ENCODE peak calls at places on chromosomes 16 and 17, in eight cellular contexts. E is astrocyte of the cerebellum; R is kidney; Z is lung; C is uterus; Q is dorsolateral prefrontal cortex; V is transverse colon; A is CD8-positive, alpha-beta T cell. O is an unnamed sample.

GRCh38 chr16:68512183-68512582 is 26.9 kb upstream of the ZFP90 start:
- DNase-seq in E (no peak), R (no peak), Z (no peak), C (no peak), Q (no peak), V (no peak), A (no peak), O (no peak)

GRCh38 chr16:86951831-86952598 is 365.2 kb downstream of the C16orf95 start:
- DNase-seq in E (peak), R (no peak), Z (no peak), C (no peak), Q (no peak), V (no peak), A (no peak), O (peak)

GRCh38 chr16:10569629-10570028 is 10.8 kb downstream of the EMP2 start:
- DNase-seq in E (no peak), R (no peak), Z (no peak), C (no peak), Q (no peak), V (no peak), A (no peak), O (no peak)

GRCh38 chr17:28612936-28613872 is 781 bp downstream of the RSKR start:
- DNase-seq in E (peak), R (no peak), Z (no peak), C (no peak), Q (no peak), V (peak), A (peak), O (peak)

GRCh38 chr17:28551421-28552186 is 820 bp downstream of the UNC119 start:
- DNase-seq in E (no peak), R (peak), Z (no peak), C (no peak), Q (no peak), V (no peak), A (no peak), O (peak)

GRCh38 chr17:58265266-58265665 is 15.5 kb downstream of the MPO start:
- DNase-seq in E (no peak), R (no peak), Z (no peak), C (no peak), Q (no peak), V (no peak), A (no peak), O (no peak)

GRCh38 chr17:4708436-4708835 is 2.0 kb upstream of the ARRB2 start:
- DNase-seq in E (no peak), R (no peak), Z (peak), C (no peak), Q (peak), V (no peak), A (no peak), O (no peak)

GRCh38 chr17:21193031-21193430 is 20.9 kb downstream of the TMEM11 start:
- DNase-seq in E (no peak), R (no peak), Z (no peak), C (no peak), Q (no peak), V (no peak), A (no peak), O (no peak)

GRCh38 chr17:46895171-46895570 is 27.8 kb upstream of the GOSR2 start:
- DNase-seq in E (no peak), R (no peak), Z (no peak), C (no peak), Q (no peak), V (no peak), A (no peak), O (no peak)

DNA sequence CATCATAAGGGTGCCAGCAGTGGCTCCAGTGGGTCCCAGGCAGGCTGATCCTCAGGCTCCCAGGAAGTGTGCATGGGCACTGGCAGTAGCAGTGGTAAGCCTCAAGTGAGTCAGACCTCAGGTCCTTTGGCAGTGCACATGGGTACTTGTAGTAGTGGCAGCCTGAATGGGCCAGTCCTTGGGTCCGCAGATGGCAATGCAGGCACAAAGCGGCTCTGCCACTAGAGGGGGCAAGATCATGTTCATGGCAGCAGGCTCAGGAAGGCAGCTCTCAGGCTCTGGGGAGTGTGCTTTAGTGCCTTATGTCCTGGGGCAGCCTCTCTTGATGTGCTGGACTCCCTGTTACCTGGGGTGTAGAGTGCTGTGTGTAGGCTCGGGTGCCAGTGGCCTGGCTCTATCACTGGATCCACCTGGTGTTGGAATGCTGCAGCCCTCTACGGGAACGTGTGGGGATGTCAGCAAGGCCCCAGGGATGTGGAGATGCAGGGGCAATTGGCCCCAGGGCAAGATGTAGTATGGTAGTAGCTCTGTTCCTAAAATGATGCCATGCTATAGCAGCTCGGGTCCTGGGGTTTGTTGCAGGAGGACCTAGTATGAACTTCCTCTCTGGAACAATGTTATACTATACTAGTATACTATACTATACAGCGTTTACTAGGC is 11.0 kb downstream of the ACSM3 start:
- DNase-seq in E (no peak), R (peak), Z (peak), C (no peak), Q (no peak), V (peak), A (peak), O (peak)
- TF ChIP-seq CTCF in E (peak), R (peak), Z (no peak), C (peak), Q (no peak), V (peak), A (peak), O (peak)

GRCh38 chr17:7929158-7930029 is at the start of gene KCNAB3:
- DNase-seq in E (peak), R (peak), Z (no peak), C (peak), Q (peak), V (peak), A (no peak), O (peak)
- H3K4me3 ChIP-seq in E (peak), R (no peak), Z (no peak), C (peak), Q (peak), V (peak), A (no peak), O (peak)

DNA sequence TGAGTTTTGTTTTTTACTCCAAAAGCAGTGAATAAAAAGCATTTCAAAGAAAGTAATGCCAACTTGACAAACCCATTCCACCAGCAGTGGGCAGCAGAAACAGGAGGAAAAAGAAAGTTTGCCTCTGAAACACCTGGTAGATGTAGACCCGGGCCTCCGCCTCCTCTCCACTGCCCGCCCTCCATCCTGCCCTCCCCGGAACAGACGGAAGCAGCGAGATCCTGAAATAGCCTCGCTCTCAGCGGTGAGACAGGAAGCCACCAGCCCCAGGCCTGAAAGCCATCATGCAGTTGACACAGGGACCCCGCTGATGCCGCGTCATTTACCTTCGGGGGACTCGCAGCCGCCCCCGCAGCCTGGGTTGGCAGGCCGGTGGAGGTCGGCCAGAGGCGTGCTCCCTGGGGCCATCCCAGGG is 67.8 kb downstream of the C16orf78 start:
- DNase-seq in E (no peak), R (no peak), Z (peak), C (peak), Q (no peak), V (peak), A (peak), O (peak)
- TF ChIP-seq CTCF in E (peak), R (peak), Z (no peak), C (no peak), Q (no peak), V (no peak), A (peak), O (peak)

DNA sequence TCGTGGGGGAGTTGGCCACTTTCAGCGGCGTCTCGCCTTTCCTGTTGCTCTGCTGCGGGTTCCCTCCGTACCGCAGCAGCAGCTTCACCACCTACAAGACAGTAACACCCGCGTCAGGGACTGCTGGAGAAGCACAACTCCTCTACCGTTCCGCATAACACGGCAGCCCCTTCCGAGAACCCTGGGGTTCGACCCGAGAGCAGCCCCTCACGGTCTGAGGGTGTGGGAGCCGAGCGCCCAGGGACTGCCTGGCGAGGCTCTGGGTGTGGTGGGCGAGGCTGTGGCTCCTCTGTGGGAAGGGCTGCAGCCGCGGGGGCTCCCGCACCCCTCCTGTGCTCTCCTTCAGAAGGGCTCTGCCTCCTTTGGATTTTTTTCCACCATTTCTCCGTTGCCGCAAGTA is 68.6 kb downstream of the ZNF778 start:
- DNase-seq in E (no peak), R (no peak), Z (no peak), C (no peak), Q (no peak), V (no peak), A (no peak), O (no peak)
- H3K4me3 ChIP-seq in E (no peak), R (no peak), Z (no peak), C (no peak), Q (no peak), V (no peak), A (no peak), O (no peak)

DNA sequence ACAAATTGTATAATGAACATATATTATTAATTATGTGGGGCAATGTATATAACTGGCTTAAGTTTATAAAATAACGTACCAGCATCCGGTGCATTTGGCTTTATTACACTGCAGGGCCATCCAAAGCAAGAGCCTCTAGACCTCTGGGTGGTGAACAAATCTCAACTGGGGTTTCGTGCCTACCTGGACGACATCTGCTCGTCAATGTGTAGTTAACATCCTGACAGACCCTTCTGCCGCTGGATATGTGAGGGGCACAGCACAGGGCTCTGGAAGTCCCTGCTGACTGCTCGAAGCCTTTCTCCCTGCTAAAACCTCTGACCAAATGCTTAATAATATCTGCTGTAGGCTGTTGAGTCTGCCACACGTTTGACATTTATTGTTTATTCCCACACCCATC is 2.3 kb downstream of the TMEM186 start:
- DNase-seq in E (peak), R (no peak), Z (no peak), C (no peak), Q (no peak), V (no peak), A (no peak), O (no peak)
- TF ChIP-seq CTCF in E (peak), R (no peak), Z (no peak), C (no peak), Q (no peak), V (no peak), A (no peak), O (no peak)

DNA sequence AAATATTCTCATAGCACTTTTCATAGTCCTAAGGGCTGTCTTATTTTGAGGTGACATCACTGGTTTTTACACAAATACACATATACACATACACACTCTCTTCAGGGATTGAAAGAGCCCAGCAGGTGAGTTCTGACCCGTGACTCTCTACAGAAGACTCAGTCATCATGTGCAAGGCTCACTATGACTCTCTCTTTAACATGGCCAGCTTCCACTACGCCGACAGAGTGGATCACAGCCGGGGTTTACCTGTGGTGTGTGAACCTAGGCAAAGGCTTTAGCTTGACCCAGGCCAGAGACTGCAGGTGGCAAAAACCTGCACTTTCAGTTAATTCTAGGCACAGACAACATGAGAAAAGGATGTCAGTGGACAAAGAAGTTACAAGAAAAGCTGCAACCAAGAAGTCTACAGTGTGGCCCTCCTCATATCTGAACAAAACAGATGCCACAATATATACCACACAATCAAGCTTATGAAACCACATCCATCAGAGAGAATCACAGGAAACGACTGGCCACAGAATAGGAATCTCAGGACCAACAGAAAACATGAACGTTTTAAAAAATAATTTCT is 56.5 kb downstream of the CYTH1 start:
- DNase-seq in E (no peak), R (no peak), Z (no peak), C (no peak), Q (no peak), V (no peak), A (no peak), O (no peak)
- H3K4me3 ChIP-seq in E (no peak), R (no peak), Z (no peak), C (no peak), Q (no peak), V (no peak), A (peak), O (no peak)

O was measured in choroid plexus epithelial cell.